ENCODE peak calls at places on chromosome X, in ten cellular contexts. I is glutamatergic neuron, A is H9, Y is WTC11, G is HCT116, B is nephron progenitor cell, K is SK-N-SH, P is breast epithelium, L is endothelial cell of umbilical vein, T is neural progenitor cell. M is an unnamed sample.

GRCh38 chrX:14406225-14406624 is 123.1 kb upstream of the GLRA2 start:
- DNase-seq in I (no peak), A (no peak), Y (no peak), G (no peak), B (no peak), K (no peak), P (no peak), L (no peak), T (no peak), M (no peak)

GRCh38 chrX:9614016-9614415 is 149.2 kb downstream of the TBL1X start:
- DNase-seq in I (no peak), A (no peak), Y (no peak), G (no peak), B (no peak), K (no peak), P (no peak), L (no peak), T (no peak), M (peak)

GRCh38 chrX:13452283-13452682 is 117.1 kb upstream of the EGFL6 start:
- DNase-seq in I (no peak), A (no peak), Y (no peak), G (no peak), B (no peak), K (no peak), P (no peak), L (no peak), T (no peak), M (no peak)

GRCh38 chrX:26286836-26287235 is 70.9 kb downstream of the MAGEB5 start:
- DNase-seq in I (no peak), A (no peak), Y (no peak), G (no peak), B (no peak), K (no peak), P (no peak), L (no peak), T (no peak), M (no peak)

GRCh38 chrX:71546879-71547278 is 14.0 kb downstream of the OGT start:
- DNase-seq in I (no peak), A (no peak), Y (no peak), G (no peak), B (no peak), K (no peak), P (no peak), L (no peak), T (no peak), M (no peak)

GRCh38 chrX:43655151-43655676 is 885 bp upstream of the MAOA start:
- DNase-seq in I (peak), A (peak), Y (peak), G (no peak), B (peak), K (peak), P (peak), L (peak), T (peak), M (no peak)

GRCh38 chrX:75746891-75747639 is 38.0 kb downstream of the MAGEE2 start:
- DNase-seq in I (peak), A (peak), Y (peak), G (no peak), B (peak), K (peak), P (no peak), L (no peak), T (peak), M (peak)

GRCh38 chrX:43693602-43694406 is 37.7 kb downstream of the MAOA start:
- DNase-seq in I (no peak), A (no peak), Y (no peak), G (no peak), B (no peak), K (no peak), P (no peak), L (peak), T (no peak), M (no peak)

GRCh38 chrX:123803331-123803983 is 56.4 kb upstream of the XIAP start:
- DNase-seq in I (no peak), A (no peak), Y (no peak), G (peak), B (no peak), K (peak), P (no peak), L (peak), T (no peak), M (peak)

GRCh38 chrX:73977542-73978169 is 326.3 kb upstream of the ZCCHC13 start:
- DNase-seq in I (no peak), A (peak), Y (no peak), G (no peak), B (no peak), K (no peak), P (no peak), L (no peak), T (peak), M (no peak)

GRCh38 chrX:85108165-85108564 is 104.5 kb downstream of the APOOL start:
- DNase-seq in I (no peak), A (no peak), Y (no peak), G (no peak), B (no peak), K (no peak), P (no peak), L (no peak), T (no peak), M (no peak)

GRCh38 chrX:7163146-7163677 is 15.3 kb upstream of the PUDP start:
- DNase-seq in I (no peak), A (no peak), Y (no peak), G (no peak), B (no peak), K (peak), P (no peak), L (no peak), T (no peak), M (no peak)

GRCh38 chrX:14398725-14399124 is 130.6 kb upstream of the GLRA2 start:
- DNase-seq in I (no peak), A (no peak), Y (no peak), G (no peak), B (no peak), K (no peak), P (no peak), L (no peak), T (no peak), M (peak)

GRCh38 chrX:29728639-29729038 is 486.7 kb upstream of the MAGEB2 start:
- DNase-seq in I (no peak), A (no peak), Y (no peak), G (no peak), B (no peak), K (no peak), P (no peak), L (no peak), T (no peak), M (no peak)

GRCh38 chrX:71144651-71145050 is at the start of gene NLGN3:
- DNase-seq in I (peak), A (no peak), Y (peak), G (no peak), B (peak), K (peak), P (no peak), L (no peak), T (peak), M (no peak)

GRCh38 chrX:31449975-31450374 is 378.1 kb upstream of the FTHL17 start:
- DNase-seq in I (no peak), A (no peak), Y (no peak), G (no peak), B (no peak), K (no peak), P (no peak), L (no peak), T (no peak), M (no peak)

GRCh38 chrX:48090123-48090522 is 18.7 kb upstream of the ZNF630 start:
- DNase-seq in I (no peak), A (no peak), Y (no peak), G (no peak), B (no peak), K (no peak), P (no peak), L (no peak), T (no peak), M (no peak)

GRCh38 chrX:21912989-21913388 is 27.5 kb upstream of the SMS start:
- DNase-seq in I (no peak), A (no peak), Y (no peak), G (no peak), B (no peak), K (no peak), P (no peak), L (no peak), T (no peak), M (no peak)

GRCh38 chrX:136850441-136851175 is 29.9 kb downstream of the RBMX start:
- DNase-seq in I (no peak), A (no peak), Y (no peak), G (no peak), B (no peak), K (no peak), P (no peak), L (peak), T (no peak), M (no peak)

GRCh38 chrX:30246769-30247489 is at the start of gene MAGEB1:
- DNase-seq in I (no peak), A (peak), Y (peak), G (peak), B (no peak), K (peak), P (no peak), L (no peak), T (peak), M (no peak)

GRCh38 chrX:41382699-41383645 is 49.0 kb downstream of the DDX3X start:
- DNase-seq in I (no peak), A (no peak), Y (no peak), G (peak), B (no peak), K (no peak), P (no peak), L (no peak), T (no peak), M (peak)

GRCh38 chrX:41265615-41266014 is 68.3 kb upstream of the DDX3X start:
- DNase-seq in I (no peak), A (no peak), Y (no peak), G (no peak), B (no peak), K (no peak), P (no peak), L (no peak), T (no peak), M (peak)

GRCh38 chrX:13747836-13748235 is 13.3 kb downstream of the OFD1 start:
- DNase-seq in I (peak), A (no peak), Y (peak), G (peak), B (no peak), K (peak), P (no peak), L (peak), T (peak), M (peak)

GRCh38 chrX:80335062-80335830 is 85.0 kb upstream of the TENT5D start:
- DNase-seq in I (peak), A (peak), Y (peak), G (no peak), B (no peak), K (peak), P (peak), L (no peak), T (peak), M (no peak)

GRCh38 chrX:76850851-76851250 is 423.3 kb downstream of the MAGEE1 start:
- DNase-seq in I (no peak), A (peak), Y (peak), G (no peak), B (no peak), K (no peak), P (no peak), L (no peak), T (peak), M (no peak)

GRCh38 chrX:6226053-6226645 is 2.5 kb downstream of the NLGN4X start:
- DNase-seq in I (peak), A (peak), Y (peak), G (no peak), B (peak), K (peak), P (no peak), L (no peak), T (peak), M (no peak)

GRCh38 chrX:23952984-23953907 is 45.4 kb downstream of the CXorf58 start:
- DNase-seq in I (no peak), A (peak), Y (peak), G (no peak), B (no peak), K (no peak), P (no peak), L (peak), T (peak), M (no peak)

GRCh38 chrX:132216806-132217202 is 2.4 kb downstream of the RAP2C start:
- DNase-seq in I (no peak), A (no peak), Y (no peak), G (no peak), B (no peak), K (no peak), P (no peak), L (peak), T (peak), M (peak)

GRCh38 chrX:17738002-17738713 is 865 bp downstream of the SCML1 start:
- DNase-seq in I (peak), A (peak), Y (peak), G (no peak), B (peak), K (peak), P (peak), L (peak), T (peak), M (peak)

GRCh38 chrX:17369294-17369693 is 5.7 kb upstream of the NHS start:
- DNase-seq in I (no peak), A (no peak), Y (no peak), G (no peak), B (no peak), K (no peak), P (no peak), L (no peak), T (no peak), M (no peak)

GRCh38 chrX:2242326-2242725 is 258.4 kb downstream of the DHRSX start:
- DNase-seq in I (no peak), A (no peak), Y (no peak), G (no peak), B (no peak), K (no peak), P (no peak), L (no peak), T (no peak), M (no peak)

GRCh38 chrX:148865237-148865636 is 364.8 kb downstream of the AFF2 start:
- DNase-seq in I (no peak), A (no peak), Y (no peak), G (no peak), B (no peak), K (no peak), P (no peak), L (no peak), T (peak), M (no peak)
- TF ChIP-seq CTCF in I (no peak), A (peak), Y (no peak), G (no peak), B (no peak), K (no peak), P (no peak), L (no peak), T (peak), M (no peak)

DNA sequence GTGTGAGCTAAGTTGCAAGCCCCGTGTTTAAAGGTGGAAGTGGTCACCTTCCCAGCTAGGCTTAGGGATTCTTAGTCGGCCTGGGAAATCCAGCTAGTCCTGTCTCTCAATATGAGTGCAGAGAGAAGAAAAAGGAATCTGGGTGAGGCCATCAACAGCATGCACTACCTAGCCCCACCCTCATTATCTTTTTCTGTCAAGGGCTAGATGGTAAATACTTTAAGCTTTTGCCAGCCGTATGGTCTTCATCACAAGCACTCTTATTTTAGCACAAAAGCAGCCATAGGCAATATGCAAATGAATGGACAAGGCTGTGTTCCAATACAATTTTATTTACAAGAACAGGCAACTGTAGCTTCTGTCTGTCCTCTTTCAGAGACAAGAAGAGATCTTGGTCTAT is 282.9 kb downstream of the ZNF674 start:
- DNase-seq in I (no peak), A (no peak), Y (no peak), G (no peak), B (no peak), K (no peak), P (no peak), L (no peak), T (no peak), M (no peak)
- TF ChIP-seq CTCF in I (no peak), A (no peak), Y (no peak), G (no peak), B (no peak), K (no peak), P (no peak), L (no peak), T (no peak), M (no peak)

GRCh38 chrX:39438603-39439602 is 637.6 kb downstream of the MID1IP1 start:
- DNase-seq in I (no peak), A (no peak), Y (peak), G (no peak), B (no peak), K (no peak), P (no peak), L (no peak), T (peak), M (no peak)
- TF ChIP-seq CTCF in I (no peak), A (peak), Y (no peak), G (no peak), B (no peak), K (peak), P (no peak), L (no peak), T (peak), M (no peak)

GRCh38 chrX:33339219-33339618 is 127.9 kb upstream of the DMD start:
- DNase-seq in I (no peak), A (peak), Y (no peak), G (no peak), B (no peak), K (no peak), P (no peak), L (no peak), T (peak), M (no peak)

GRCh38 chrX:33330798-33331197 is 119.4 kb upstream of the DMD start:
- DNase-seq in I (no peak), A (no peak), Y (no peak), G (no peak), B (no peak), K (no peak), P (no peak), L (no peak), T (no peak), M (no peak)

DNA sequence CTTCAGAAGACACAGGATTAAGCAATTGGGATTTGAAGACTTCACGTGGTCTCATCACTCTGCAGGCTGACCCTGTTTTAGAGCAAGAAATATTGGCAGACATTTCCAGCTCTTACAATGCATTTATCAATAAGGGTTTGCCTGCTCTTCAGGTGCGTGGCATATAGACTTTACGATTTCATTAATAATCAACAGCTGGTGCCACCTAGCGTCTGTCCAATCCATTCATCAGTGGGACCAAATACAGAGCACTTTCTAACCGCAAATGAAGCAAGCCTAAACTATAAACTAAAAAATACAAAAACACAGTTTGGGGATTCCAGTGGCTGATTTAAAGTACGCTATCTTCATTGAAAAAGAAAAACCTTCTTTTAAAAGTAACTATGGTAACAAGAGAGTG is 125.4 kb upstream of the DMD start:
- DNase-seq in I (no peak), A (peak), Y (no peak), G (no peak), B (peak), K (no peak), P (peak), L (peak), T (peak), M (no peak)
- TF ChIP-seq CTCF in I (no peak), A (peak), Y (no peak), G (no peak), B (peak), K (peak), P (no peak), L (no peak), T (peak), M (peak)

DNA sequence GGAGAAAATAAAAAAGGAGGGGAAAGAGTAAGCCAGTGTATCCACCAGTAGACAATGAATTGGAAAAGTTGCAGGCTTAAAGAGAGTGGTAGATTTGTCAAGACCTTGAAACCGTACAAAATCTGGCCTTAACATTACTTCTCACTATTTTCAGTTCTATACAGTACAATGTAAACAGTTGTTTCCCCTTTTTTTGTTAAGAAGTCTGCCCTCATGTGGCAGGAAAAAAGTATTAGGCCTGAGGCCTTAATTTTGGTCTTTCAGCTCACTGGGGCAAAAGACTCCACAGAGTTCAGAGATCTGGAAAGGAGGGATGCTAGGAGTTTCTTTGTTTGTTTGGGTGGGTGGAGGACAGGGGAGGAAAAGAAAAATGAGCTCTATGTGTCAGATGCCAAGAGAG is 92.8 kb upstream of the CCDC160 start:
- DNase-seq in I (no peak), A (no peak), Y (no peak), G (peak), B (no peak), K (peak), P (no peak), L (peak), T (peak), M (no peak)
- TF ChIP-seq CTCF in I (no peak), A (peak), Y (no peak), G (peak), B (peak), K (peak), P (no peak), L (peak), T (peak), M (peak)

DNA sequence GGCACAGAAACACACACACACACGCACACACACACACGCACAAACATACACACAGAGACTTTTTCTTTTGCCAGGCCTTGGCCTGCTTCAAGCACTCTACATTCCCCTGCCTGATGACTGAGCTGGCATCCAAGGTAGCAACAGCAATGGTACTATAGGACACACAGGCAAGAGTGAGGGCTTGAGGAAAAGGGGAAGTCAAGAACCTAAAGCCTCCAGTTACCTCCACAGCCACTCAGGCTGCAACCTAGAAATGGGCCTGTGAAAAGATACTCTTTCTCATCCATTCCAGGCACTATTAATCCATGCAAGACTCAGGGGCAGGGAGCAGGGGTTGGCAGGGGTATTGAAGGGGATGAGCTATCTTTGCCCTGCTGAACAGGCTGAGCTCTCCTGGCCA is 43.6 kb downstream of the STARD8 start:
- DNase-seq in I (no peak), A (no peak), Y (no peak), G (no peak), B (no peak), K (no peak), P (no peak), L (no peak), T (no peak), M (no peak)
- TF ChIP-seq CTCF in I (no peak), A (no peak), Y (no peak), G (no peak), B (no peak), K (no peak), P (no peak), L (no peak), T (no peak), M (no peak)

GRCh38 chrX:3811331-3812311 is 98.2 kb upstream of the PRKX start:
- DNase-seq in I (no peak), A (no peak), Y (no peak), G (peak), B (no peak), K (peak), P (peak), L (no peak), T (peak), M (peak)

GRCh38 chrX:3820170-3820569 is 106.7 kb upstream of the PRKX start:
- DNase-seq in I (no peak), A (no peak), Y (no peak), G (no peak), B (no peak), K (no peak), P (no peak), L (no peak), T (no peak), M (peak)

DNA sequence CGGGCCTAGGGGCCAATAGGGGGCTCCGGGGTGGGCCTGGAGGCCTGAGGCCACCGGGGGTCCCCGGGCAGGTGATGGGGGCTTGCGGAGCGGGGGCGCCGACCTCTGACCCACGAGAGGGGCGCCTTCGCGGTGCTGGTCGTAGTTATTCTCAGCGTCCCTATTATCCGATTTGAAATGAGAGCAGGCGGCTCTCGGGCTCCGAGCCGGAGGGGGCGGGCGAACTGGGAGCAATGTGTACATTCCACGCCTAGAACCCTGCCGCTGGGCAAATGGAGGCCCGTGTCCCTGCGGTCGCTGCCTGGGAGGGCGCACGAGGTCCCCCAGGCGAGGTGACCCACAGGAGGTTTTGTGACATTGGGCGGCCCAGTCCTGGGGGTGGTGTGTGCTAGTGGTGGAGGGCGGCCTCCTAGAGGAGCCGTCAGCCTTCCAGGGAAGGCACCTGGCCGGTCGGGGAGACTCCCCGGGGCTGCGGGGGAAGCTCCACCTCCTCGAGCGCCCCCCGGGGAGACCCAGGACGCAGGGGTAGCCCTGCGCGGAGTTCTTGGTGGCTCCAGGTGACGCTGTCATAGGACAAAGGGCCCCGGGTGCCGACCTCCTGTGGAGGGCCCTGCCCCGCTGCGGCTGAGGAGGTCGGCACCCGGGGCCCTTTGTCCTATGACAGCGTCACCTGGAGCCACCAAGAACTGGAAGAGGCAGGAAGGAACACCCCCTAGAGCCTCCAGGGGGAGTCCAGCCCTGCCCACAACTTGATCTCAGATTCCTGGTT is 102.6 kb upstream of the PRKX start:
- DNase-seq in I (peak), A (peak), Y (peak), G (peak), B (peak), K (peak), P (peak), L (peak), T (peak), M (peak)
- TF ChIP-seq CTCF in I (no peak), A (peak), Y (no peak), G (no peak), B (no peak), K (no peak), P (no peak), L (no peak), T (no peak), M (no peak)

M was measured in HFFc6.